ENCODE peak calls at places on chromosomes 1 and 21, in ten cellular contexts. One of them, this sample, is unnamed.

GRCh38 chr1:39866767-39867166 is 16.5 kb downstream of the TRIT1 start:
- DNase-seq in RWPE1: no peak
- DNase-seq in left ventricle myocardium inferior: no peak
- DNase-seq in esophagus muscularis mucosa: no peak
- DNase-seq in brain microvascular endothelial cell: peak
- DNase-seq in adrenal gland: no peak
- DNase-seq in CD8-positive, alpha-beta T cell: no peak
- DNase-seq in AG04450: peak
- DNase-seq in DND-41: no peak
- DNase-seq in fibroblast of lung: peak
- DNase-seq in this sample: no peak

GRCh38 chr1:13967707-13968106 is 267.7 kb downstream of the PRDM2 start:
- DNase-seq in RWPE1: no peak
- DNase-seq in left ventricle myocardium inferior: no peak
- DNase-seq in esophagus muscularis mucosa: no peak
- DNase-seq in brain microvascular endothelial cell: no peak
- DNase-seq in adrenal gland: no peak
- DNase-seq in CD8-positive, alpha-beta T cell: no peak
- DNase-seq in AG04450: no peak
- DNase-seq in DND-41: no peak
- DNase-seq in fibroblast of lung: no peak
- DNase-seq in this sample: no peak

GRCh38 chr21:45022736-45023135 is 51.6 kb upstream of the ADARB1 start:
- DNase-seq in RWPE1: no peak
- DNase-seq in left ventricle myocardium inferior: no peak
- DNase-seq in esophagus muscularis mucosa: no peak
- DNase-seq in brain microvascular endothelial cell: no peak
- DNase-seq in adrenal gland: no peak
- DNase-seq in CD8-positive, alpha-beta T cell: no peak
- DNase-seq in AG04450: no peak
- DNase-seq in DND-41: no peak
- DNase-seq in fibroblast of lung: no peak
- DNase-seq in this sample: peak

GRCh38 chr21:42341776-42342542 is 8.8 kb downstream of the TFF2 start:
- DNase-seq in RWPE1: no peak
- DNase-seq in left ventricle myocardium inferior: no peak
- DNase-seq in esophagus muscularis mucosa: no peak
- DNase-seq in brain microvascular endothelial cell: no peak
- DNase-seq in adrenal gland: no peak
- DNase-seq in CD8-positive, alpha-beta T cell: no peak
- DNase-seq in AG04450: no peak
- DNase-seq in DND-41: no peak
- DNase-seq in fibroblast of lung: no peak
- DNase-seq in this sample: no peak

GRCh38 chr1:183543619-183544204 is 46.5 kb downstream of the NCF2 start:
- DNase-seq in RWPE1: peak
- DNase-seq in left ventricle myocardium inferior: no peak
- DNase-seq in esophagus muscularis mucosa: no peak
- DNase-seq in brain microvascular endothelial cell: peak
- DNase-seq in adrenal gland: no peak
- DNase-seq in CD8-positive, alpha-beta T cell: no peak
- DNase-seq in AG04450: peak
- DNase-seq in DND-41: peak
- DNase-seq in fibroblast of lung: peak
- DNase-seq in this sample: no peak

GRCh38 chr1:162873671-162874666 is 13.0 kb upstream of the CCDC190 start:
- DNase-seq in RWPE1: no peak
- DNase-seq in left ventricle myocardium inferior: no peak
- DNase-seq in esophagus muscularis mucosa: no peak
- DNase-seq in brain microvascular endothelial cell: peak
- DNase-seq in adrenal gland: no peak
- DNase-seq in CD8-positive, alpha-beta T cell: no peak
- DNase-seq in AG04450: peak
- DNase-seq in DND-41: no peak
- DNase-seq in fibroblast of lung: peak
- DNase-seq in this sample: no peak

GRCh38 chr1:84632975-84633427 is 57.3 kb downstream of the SSX2IP start:
- DNase-seq in RWPE1: peak
- DNase-seq in left ventricle myocardium inferior: no peak
- DNase-seq in esophagus muscularis mucosa: peak
- DNase-seq in brain microvascular endothelial cell: peak
- DNase-seq in adrenal gland: no peak
- DNase-seq in CD8-positive, alpha-beta T cell: no peak
- DNase-seq in AG04450: peak
- DNase-seq in DND-41: no peak
- DNase-seq in fibroblast of lung: peak
- DNase-seq in this sample: no peak

GRCh38 chr1:7299329-7299799 is 471.7 kb upstream of the VAMP3 start:
- DNase-seq in RWPE1: peak
- DNase-seq in left ventricle myocardium inferior: peak
- DNase-seq in esophagus muscularis mucosa: peak
- DNase-seq in brain microvascular endothelial cell: peak
- DNase-seq in adrenal gland: peak
- DNase-seq in CD8-positive, alpha-beta T cell: no peak
- DNase-seq in AG04450: peak
- DNase-seq in DND-41: no peak
- DNase-seq in fibroblast of lung: peak
- DNase-seq in this sample: no peak

GRCh38 chr1:1899266-1899966 is 8.5 kb upstream of the GNB1 start:
- DNase-seq in RWPE1: no peak
- DNase-seq in left ventricle myocardium inferior: no peak
- DNase-seq in esophagus muscularis mucosa: no peak
- DNase-seq in brain microvascular endothelial cell: no peak
- DNase-seq in adrenal gland: no peak
- DNase-seq in CD8-positive, alpha-beta T cell: no peak
- DNase-seq in AG04450: no peak
- DNase-seq in DND-41: peak
- DNase-seq in fibroblast of lung: no peak
- DNase-seq in this sample: no peak

GRCh38 chr1:7135463-7135862 is 350.2 kb downstream of the CAMTA1 start:
- DNase-seq in RWPE1: no peak
- DNase-seq in left ventricle myocardium inferior: no peak
- DNase-seq in esophagus muscularis mucosa: no peak
- DNase-seq in brain microvascular endothelial cell: no peak
- DNase-seq in adrenal gland: no peak
- DNase-seq in CD8-positive, alpha-beta T cell: no peak
- DNase-seq in AG04450: no peak
- DNase-seq in DND-41: no peak
- DNase-seq in fibroblast of lung: no peak
- DNase-seq in this sample: no peak

GRCh38 chr21:45439171-45439872 is 34.4 kb downstream of the COL18A1 start:
- DNase-seq in RWPE1: peak
- DNase-seq in left ventricle myocardium inferior: peak
- DNase-seq in esophagus muscularis mucosa: peak
- DNase-seq in brain microvascular endothelial cell: peak
- DNase-seq in adrenal gland: peak
- DNase-seq in CD8-positive, alpha-beta T cell: peak
- DNase-seq in AG04450: peak
- DNase-seq in DND-41: peak
- DNase-seq in fibroblast of lung: peak
- DNase-seq in this sample: peak

GRCh38 chr1:78840447-78841251 is 165.9 kb downstream of the ADGRL4 start:
- DNase-seq in RWPE1: peak
- DNase-seq in left ventricle myocardium inferior: no peak
- DNase-seq in esophagus muscularis mucosa: no peak
- DNase-seq in brain microvascular endothelial cell: peak
- DNase-seq in adrenal gland: no peak
- DNase-seq in CD8-positive, alpha-beta T cell: no peak
- DNase-seq in AG04450: peak
- DNase-seq in DND-41: no peak
- DNase-seq in fibroblast of lung: peak
- DNase-seq in this sample: peak

GRCh38 chr1:15196807-15197530 is 43.4 kb downstream of the TMEM51 start:
- DNase-seq in RWPE1: no peak
- DNase-seq in left ventricle myocardium inferior: no peak
- DNase-seq in esophagus muscularis mucosa: no peak
- DNase-seq in brain microvascular endothelial cell: no peak
- DNase-seq in adrenal gland: no peak
- DNase-seq in CD8-positive, alpha-beta T cell: no peak
- DNase-seq in AG04450: no peak
- DNase-seq in DND-41: no peak
- DNase-seq in fibroblast of lung: no peak
- DNase-seq in this sample: no peak

DNA sequence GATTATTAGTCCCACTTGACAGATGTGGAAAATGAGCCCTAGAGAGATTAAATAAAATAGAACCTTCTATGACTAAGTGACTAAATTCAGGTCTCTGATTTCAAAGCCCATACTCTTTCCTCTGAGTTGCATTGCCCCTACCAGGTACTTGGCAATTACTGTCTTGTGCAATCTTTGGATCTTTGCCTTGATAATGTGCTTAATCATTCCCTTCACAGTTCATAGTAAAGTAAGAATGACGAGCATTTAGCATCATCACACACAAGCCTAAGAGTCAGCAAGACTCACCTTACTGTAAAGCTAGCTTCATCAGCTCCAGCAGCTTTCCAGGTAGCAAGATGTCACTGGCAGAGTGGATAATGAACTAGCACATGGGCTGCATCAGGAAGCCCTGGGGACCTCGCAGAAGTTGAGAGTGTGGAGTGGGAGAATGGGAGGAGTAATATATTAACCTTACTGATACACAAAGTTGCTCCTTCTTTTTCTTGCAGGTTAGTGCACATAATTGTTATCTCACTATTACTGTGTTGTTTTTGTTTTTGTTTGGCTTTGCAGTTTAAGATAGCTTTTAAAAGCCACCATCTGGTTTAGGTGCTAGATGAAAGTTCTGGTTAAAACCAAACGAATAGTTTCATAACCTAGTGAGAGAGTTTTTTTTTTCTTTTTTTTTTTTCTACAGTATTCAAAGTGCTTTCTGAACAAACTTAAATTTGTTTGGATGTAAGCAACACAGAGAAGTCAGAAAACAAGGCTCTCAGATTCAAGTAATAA is 71.8 kb downstream of the PBX1 start:
- DNase-seq in RWPE1: peak
- DNase-seq in left ventricle myocardium inferior: no peak
- DNase-seq in esophagus muscularis mucosa: no peak
- DNase-seq in brain microvascular endothelial cell: no peak
- DNase-seq in adrenal gland: no peak
- DNase-seq in CD8-positive, alpha-beta T cell: no peak
- DNase-seq in AG04450: no peak
- DNase-seq in DND-41: no peak
- DNase-seq in fibroblast of lung: no peak
- DNase-seq in this sample: no peak
- H3K27ac ChIP-seq in RWPE1: no peak
- H3K27ac ChIP-seq in left ventricle myocardium inferior: peak
- H3K27ac ChIP-seq in esophagus muscularis mucosa: peak
- H3K27ac ChIP-seq in brain microvascular endothelial cell: no peak
- H3K27ac ChIP-seq in adrenal gland: peak
- H3K27ac ChIP-seq in CD8-positive, alpha-beta T cell: no peak
- H3K27ac ChIP-seq in AG04450: no peak
- H3K27ac ChIP-seq in DND-41: no peak
- H3K27ac ChIP-seq in fibroblast of lung: no peak
- H3K27ac ChIP-seq in this sample: no peak

DNA sequence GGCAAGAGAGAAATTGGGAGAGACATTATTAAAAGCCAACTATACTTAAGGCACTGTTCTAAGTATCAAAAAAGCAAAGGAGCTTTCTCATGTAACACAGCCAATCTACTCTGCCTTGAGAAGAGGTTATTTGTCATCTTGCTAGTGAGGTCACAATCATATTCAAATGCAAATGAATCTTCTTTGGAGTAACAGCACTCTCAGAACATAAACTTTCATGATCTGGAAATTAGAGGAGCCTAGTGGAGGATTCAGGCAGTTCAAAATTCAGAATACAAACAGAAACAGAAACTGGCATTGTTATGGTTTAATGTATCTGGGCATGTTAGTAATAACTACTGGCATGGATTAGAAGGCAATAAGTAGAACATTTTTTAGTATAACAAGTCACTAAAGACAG is 57.4 kb downstream of the ARID4B start:
- DNase-seq in RWPE1: no peak
- DNase-seq in left ventricle myocardium inferior: no peak
- DNase-seq in esophagus muscularis mucosa: no peak
- DNase-seq in brain microvascular endothelial cell: no peak
- DNase-seq in adrenal gland: no peak
- DNase-seq in CD8-positive, alpha-beta T cell: no peak
- DNase-seq in AG04450: no peak
- DNase-seq in DND-41: no peak
- DNase-seq in fibroblast of lung: peak
- DNase-seq in this sample: no peak
- TF ChIP-seq CTCF in RWPE1: no peak
- TF ChIP-seq CTCF in left ventricle myocardium inferior: no peak
- TF ChIP-seq CTCF in esophagus muscularis mucosa: peak
- TF ChIP-seq CTCF in brain microvascular endothelial cell: no peak
- TF ChIP-seq CTCF in adrenal gland: peak
- TF ChIP-seq CTCF in CD8-positive, alpha-beta T cell: no peak
- TF ChIP-seq CTCF in AG04450: peak
- TF ChIP-seq CTCF in DND-41: no peak
- TF ChIP-seq CTCF in fibroblast of lung: peak
- TF ChIP-seq CTCF in this sample: no peak

GRCh38 chr1:209844695-209845404 is 17.1 kb downstream of the UTP25 start:
- DNase-seq in RWPE1: no peak
- DNase-seq in left ventricle myocardium inferior: no peak
- DNase-seq in esophagus muscularis mucosa: peak
- DNase-seq in brain microvascular endothelial cell: no peak
- DNase-seq in adrenal gland: no peak
- DNase-seq in CD8-positive, alpha-beta T cell: no peak
- DNase-seq in AG04450: no peak
- DNase-seq in DND-41: no peak
- DNase-seq in fibroblast of lung: peak
- DNase-seq in this sample: no peak
- H3K27ac ChIP-seq in RWPE1: no peak
- H3K27ac ChIP-seq in left ventricle myocardium inferior: no peak
- H3K27ac ChIP-seq in esophagus muscularis mucosa: no peak
- H3K27ac ChIP-seq in brain microvascular endothelial cell: peak
- H3K27ac ChIP-seq in adrenal gland: no peak
- H3K27ac ChIP-seq in CD8-positive, alpha-beta T cell: no peak
- H3K27ac ChIP-seq in AG04450: no peak
- H3K27ac ChIP-seq in DND-41: no peak
- H3K27ac ChIP-seq in fibroblast of lung: no peak
- H3K27ac ChIP-seq in this sample: no peak

DNA sequence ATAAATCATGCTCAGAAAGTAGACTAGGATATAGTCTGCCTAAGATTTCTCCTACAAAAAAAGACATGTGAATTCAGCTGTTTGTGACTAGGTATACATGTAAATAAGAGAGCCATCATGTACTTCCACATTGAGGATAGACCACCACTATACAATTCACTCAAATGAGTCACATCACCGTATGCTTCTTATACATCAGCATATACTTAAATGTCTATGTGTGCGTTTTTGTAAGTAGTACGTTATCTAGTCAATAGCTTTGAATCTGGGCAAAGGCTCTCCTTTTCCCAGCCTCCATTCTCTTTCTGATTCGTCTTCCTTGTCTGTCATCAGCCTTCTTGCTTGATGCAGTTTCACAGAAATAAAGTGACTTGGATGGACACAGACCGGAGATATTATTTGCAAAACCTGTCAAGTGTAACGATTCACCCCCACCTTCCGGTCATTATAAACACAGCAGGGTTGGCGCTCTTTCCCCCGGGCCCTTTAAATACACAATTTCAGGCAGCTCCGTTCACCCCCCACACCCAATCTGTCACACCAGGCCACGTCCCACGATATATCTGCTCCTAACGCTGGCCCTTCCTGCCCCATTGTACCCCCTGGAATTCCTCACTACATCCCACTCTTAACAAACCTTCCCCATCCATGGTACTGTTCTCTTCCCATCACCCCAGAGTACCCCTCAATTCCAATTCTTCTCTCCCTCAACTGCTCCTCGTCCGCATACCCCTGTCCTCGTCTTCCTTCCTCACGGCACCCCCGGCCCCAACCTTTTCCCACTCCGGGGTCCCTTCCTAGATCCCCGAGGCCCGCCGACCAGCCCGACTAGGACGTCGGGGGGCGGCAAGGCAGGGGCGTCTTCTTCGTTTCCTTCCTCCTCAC is 636 bp downstream of the VAMP4 start:
- DNase-seq in RWPE1: peak
- DNase-seq in left ventricle myocardium inferior: peak
- DNase-seq in esophagus muscularis mucosa: peak
- DNase-seq in brain microvascular endothelial cell: peak
- DNase-seq in adrenal gland: peak
- DNase-seq in CD8-positive, alpha-beta T cell: peak
- DNase-seq in AG04450: no peak
- DNase-seq in DND-41: peak
- DNase-seq in fibroblast of lung: peak
- DNase-seq in this sample: peak
- TF ChIP-seq CTCF in RWPE1: no peak
- TF ChIP-seq CTCF in left ventricle myocardium inferior: no peak
- TF ChIP-seq CTCF in esophagus muscularis mucosa: peak
- TF ChIP-seq CTCF in brain microvascular endothelial cell: peak
- TF ChIP-seq CTCF in adrenal gland: peak
- TF ChIP-seq CTCF in CD8-positive, alpha-beta T cell: peak
- TF ChIP-seq CTCF in AG04450: peak
- TF ChIP-seq CTCF in DND-41: peak
- TF ChIP-seq CTCF in fibroblast of lung: no peak
- TF ChIP-seq CTCF in this sample: peak